ENCODE peak calls at places on chromosomes 16 and 17, in eight cellular contexts. X is Caco-2, M is cardiac fibroblast, J is epithelial cell of esophagus, P is HFF-Myc, L is astrocyte of the spinal cord, S is bronchial epithelial cell, N is lower leg skin. O is an unnamed sample.

GRCh38 chr16:81589975-81590650 is 145.5 kb downstream of the CMIP start:
- DNase-seq in P (no peak), S (no peak), J (no peak), X (no peak), M (no peak), N (no peak), L (no peak), O (no peak)

GRCh38 chr16:12215302-12216105 is 239.0 kb downstream of the SNX29 start:
- DNase-seq in X (no peak), S (no peak), L (no peak), N (no peak), J (no peak), M (no peak), P (no peak), O (no peak)

GRCh38 chr16:23072769-23073549 is 76.3 kb downstream of the USP31 start:
- DNase-seq in L (peak), X (no peak), N (no peak), J (peak), S (peak), M (peak), P (no peak), O (no peak)

GRCh38 chr16:77686385-77686784 is 35.9 kb upstream of the NUDT7 start:
- DNase-seq in N (no peak), L (no peak), M (no peak), X (no peak), S (no peak), J (no peak), P (no peak), O (no peak)

GRCh38 chr16:67406628-67407027 is 9.6 kb downstream of the ZDHHC1 start:
- DNase-seq in N (no peak), P (peak), S (peak), M (peak), L (peak), X (no peak), J (peak), O (no peak)

GRCh38 chr16:11632455-11632921 is 35.8 kb upstream of the SNN start:
- DNase-seq in J (no peak), S (no peak), N (no peak), M (peak), X (peak), L (peak), P (no peak), O (no peak)

GRCh38 chr16:27230562-27230991 is 27.3 kb downstream of the KDM8 start:
- DNase-seq in L (no peak), S (no peak), X (no peak), P (no peak), M (no peak), J (no peak), N (no peak), O (no peak)

GRCh38 chr17:19935169-19935568 is 42.5 kb downstream of the AKAP10 start:
- DNase-seq in P (no peak), X (no peak), S (peak), M (peak), J (peak), N (no peak), L (peak), O (no peak)

GRCh38 chr17:1267471-1267947 is 2.7 kb upstream of the BHLHA9 start:
- DNase-seq in P (no peak), N (no peak), J (peak), S (no peak), X (no peak), M (peak), L (no peak), O (no peak)

GRCh38 chr17:3965123-3965800 is 1.0 kb upstream of the ATP2A3 start:
- DNase-seq in P (no peak), J (peak), X (peak), M (peak), L (no peak), S (no peak), N (peak), O (peak)

GRCh38 chr17:57257213-57257873 is 1.0 kb downstream of the MSI2 start:
- DNase-seq in J (no peak), P (no peak), N (no peak), X (no peak), S (no peak), M (peak), L (no peak), O (no peak)

GRCh38 chr17:55420776-55421178 is 858 bp downstream of the MMD start:
- DNase-seq in N (peak), P (no peak), L (no peak), M (no peak), X (peak), J (no peak), S (no peak), O (peak)

GRCh38 chr17:75009139-75009724 is 3.2 kb upstream of the MRPL58 start:
- DNase-seq in N (no peak), L (no peak), M (no peak), J (peak), X (no peak), P (no peak), S (no peak), O (peak)

GRCh38 chr17:34511265-34511664 is 68.1 kb upstream of the TMEM132E start:
- DNase-seq in N (no peak), M (no peak), J (no peak), S (no peak), L (no peak), X (no peak), P (no peak), O (no peak)

GRCh38 chr16:22969567-22969966 is 155.6 kb downstream of the HS3ST2 start:
- DNase-seq in M (no peak), J (peak), L (no peak), X (no peak), S (peak), N (no peak), P (no peak), O (no peak)

GRCh38 chr17:73334771-73335513 is 23.1 kb upstream of the CDC42EP4 start:
- DNase-seq in L (no peak), P (no peak), S (peak), J (peak), X (no peak), N (no peak), M (no peak), O (no peak)

GRCh38 chr17:64281962-64282752 is 19.1 kb upstream of the TEX2 start:
- DNase-seq in P (peak), L (peak), M (peak), J (peak), X (peak), N (peak), S (peak), O (peak)

GRCh38 chr17:75861927-75862317 is 6.8 kb upstream of the WBP2 start:
- DNase-seq in P (no peak), X (no peak), M (peak), J (no peak), N (peak), L (no peak), S (no peak), O (no peak)

GRCh38 chr17:28599311-28600184 is 723 bp upstream of the SPAG5 start:
- DNase-seq in P (peak), J (peak), M (peak), X (peak), L (peak), N (peak), S (peak), O (peak)

GRCh38 chr17:149897-150575 is 12.7 kb downstream of the SCGB1C2 start:
- DNase-seq in S (no peak), N (no peak), P (no peak), X (peak), J (no peak), L (no peak), M (no peak), O (no peak)

GRCh38 chr17:67467500-67468481 is 90.7 kb downstream of the PITPNC1 start:
- DNase-seq in M (no peak), P (no peak), X (no peak), S (no peak), J (no peak), L (no peak), N (no peak), O (peak)

GRCh38 chr16:1361685-1362360 is 10.1 kb downstream of the GNPTG start:
- DNase-seq in J (no peak), S (no peak), L (no peak), M (no peak), N (no peak), P (no peak), X (no peak), O (no peak)

GRCh38 chr17:68200689-68201424 is 47.0 kb upstream of the AMZ2 start:
- DNase-seq in X (peak), N (no peak), S (peak), L (peak), P (peak), J (peak), M (peak), O (peak)

GRCh38 chr17:1111599-1112443 is 68.0 kb downstream of the ABR start:
- DNase-seq in J (no peak), L (no peak), X (no peak), P (no peak), N (no peak), M (no peak), S (no peak), O (no peak)

GRCh38 chr17:60278237-60278636 is 113.7 kb downstream of the USP32 start:
- DNase-seq in M (no peak), X (no peak), S (no peak), P (no peak), J (no peak), N (no peak), L (no peak), O (no peak)

GRCh38 chr17:67479119-67479517 is 102.0 kb downstream of the PITPNC1 start:
- DNase-seq in X (no peak), P (no peak), J (no peak), M (no peak), N (no peak), S (no peak), L (no peak), O (no peak)

GRCh38 chr17:10059684-10060211 is 138.7 kb downstream of the GAS7 start:
- DNase-seq in J (no peak), P (no peak), X (no peak), L (peak), M (no peak), S (no peak), N (no peak), O (peak)

GRCh38 chr16:57305159-57305811 is 20.8 kb upstream of the PLLP start:
- DNase-seq in M (no peak), X (no peak), S (no peak), L (no peak), N (no peak), J (no peak), P (no peak), O (no peak)

GRCh38 chr17:67993998-67994361 is 2.3 kb downstream of the C17orf58 start:
- DNase-seq in P (no peak), N (no peak), J (no peak), X (no peak), L (no peak), S (no peak), M (no peak), O (no peak)

GRCh38 chr16:27660507-27660906 is 110.6 kb downstream of the KATNIP start:
- DNase-seq in M (no peak), N (no peak), P (no peak), S (no peak), J (no peak), X (no peak), L (no peak), O (no peak)

GRCh38 chr16:68402748-68403040 is 45.6 kb downstream of the SMPD3 start:
- DNase-seq in N (no peak), P (no peak), M (no peak), X (no peak), S (no peak), L (no peak), J (no peak), O (no peak)

GRCh38 chr16:3017806-3018506 is at the start of gene CLDN6:
- DNase-seq in X (no peak), L (no peak), N (no peak), S (no peak), M (no peak), P (no peak), J (no peak), O (peak)

GRCh38 chr16:58118801-58119508 is 10.2 kb downstream of the CFAP20 start:
- DNase-seq in P (no peak), X (no peak), N (no peak), J (no peak), L (no peak), S (no peak), M (no peak), O (no peak)

GRCh38 chr16:17448640-17449638 is 21.8 kb downstream of the XYLT1 start:
- DNase-seq in L (no peak), M (no peak), S (no peak), P (no peak), N (no peak), J (no peak), X (no peak), O (peak)

DNA sequence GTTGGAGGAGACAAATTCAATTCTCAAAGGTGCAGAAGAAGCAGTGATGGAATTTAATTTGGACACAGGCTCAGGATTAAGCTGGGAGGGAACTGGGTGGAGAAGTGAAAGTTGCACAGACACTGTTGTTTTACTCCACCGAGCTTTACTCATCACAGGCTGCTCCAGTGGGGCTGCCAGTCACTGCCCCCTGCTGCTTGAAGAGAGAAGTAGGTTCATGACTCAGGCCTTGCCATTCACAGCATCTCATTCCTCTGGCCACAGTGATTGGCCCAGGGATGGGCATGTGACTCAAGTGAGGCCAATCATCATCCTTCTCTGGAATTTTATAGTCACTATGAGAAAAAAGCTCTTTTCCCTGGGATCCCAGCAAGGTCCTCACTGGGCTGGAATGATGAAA is 11.8 kb downstream of the GNAO1 start:
- DNase-seq in L (peak), X (peak), M (peak), J (peak), N (no peak), S (peak), P (no peak), O (peak)
- TF ChIP-seq CTCF in L (no peak), X (peak), M (peak), J (peak), N (no peak), S (peak), P (peak), O (peak)

DNA sequence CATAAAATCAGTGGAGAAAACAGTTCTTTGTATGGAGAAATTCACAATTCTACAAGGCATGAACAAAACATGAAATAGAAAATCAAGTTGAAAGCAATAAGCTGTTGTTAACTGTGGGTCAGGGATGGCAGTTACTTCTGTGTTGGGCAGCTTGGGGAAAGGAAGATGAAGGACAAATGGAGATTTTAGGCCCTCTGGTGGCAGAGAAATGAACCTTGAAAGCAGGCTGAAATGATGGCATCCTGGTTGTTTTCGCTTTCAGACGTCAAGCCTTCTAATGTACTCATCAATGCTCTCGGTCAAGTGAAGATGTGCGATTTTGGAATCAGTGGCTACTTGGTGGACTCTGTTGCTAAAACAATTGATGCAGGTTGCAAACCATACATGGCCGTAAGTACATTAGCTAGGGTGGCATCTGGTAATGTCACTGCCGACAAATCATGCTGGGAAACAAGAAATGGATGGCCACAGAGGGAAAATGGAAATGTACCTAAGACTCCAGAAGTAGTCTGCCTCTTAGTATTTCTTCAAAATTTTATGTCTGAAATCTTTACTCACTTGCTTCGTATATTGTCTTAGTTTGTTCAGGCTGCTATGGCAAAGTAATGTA is 108.9 kb downstream of the MAP2K6 start:
- DNase-seq in L (peak), P (peak), S (peak), X (peak), J (peak), M (peak), N (no peak), O (peak)
- TF ChIP-seq CTCF in L (peak), P (peak), S (peak), X (peak), J (peak), M (peak), N (no peak), O (peak)

DNA sequence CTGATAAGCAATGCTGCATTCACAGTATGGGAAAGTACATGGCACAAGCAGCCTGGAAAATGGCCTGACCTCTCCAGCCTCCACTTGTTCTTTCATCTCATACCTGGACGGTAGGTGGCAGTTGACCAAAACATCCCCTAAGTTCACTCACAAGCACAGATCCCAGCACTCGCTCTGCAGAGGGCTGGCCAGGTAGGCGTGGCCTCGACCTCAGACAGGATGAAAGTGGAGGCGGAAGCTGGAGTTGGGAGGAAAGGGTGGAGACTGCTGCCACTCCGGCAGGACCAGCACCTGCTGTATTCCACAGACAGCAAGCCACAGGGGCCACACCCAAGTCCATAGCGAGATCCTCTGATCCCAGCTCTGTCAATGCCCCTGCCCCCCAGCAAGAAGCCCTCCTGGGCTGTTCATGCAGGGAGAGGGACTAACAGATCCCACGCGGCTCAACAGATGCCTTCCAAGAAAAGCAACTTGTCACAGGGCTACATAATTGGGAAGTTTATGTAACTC is 31.3 kb downstream of the ZCCHC14 start:
- DNase-seq in L (peak), N (peak), M (peak), S (peak), J (peak), P (no peak), X (peak), O (peak)
- TF ChIP-seq CTCF in L (no peak), N (no peak), M (peak), S (peak), J (peak), P (no peak), X (peak), O (peak)

GRCh38 chr16:70510216-70510615 is 13.1 kb downstream of the COG4 start:
- DNase-seq in J (no peak), N (no peak), P (no peak), M (no peak), S (no peak), X (no peak), L (no peak), O (no peak)

GRCh38 chr16:70511833-70512232 is 11.5 kb downstream of the COG4 start:
- DNase-seq in X (no peak), L (no peak), M (no peak), N (no peak), P (no peak), S (no peak), J (no peak), O (no peak)

GRCh38 chr16:70512456-70512855 is 10.9 kb downstream of the COG4 start:
- DNase-seq in M (peak), L (no peak), P (no peak), X (no peak), S (peak), N (no peak), J (peak), O (no peak)

GRCh38 chr16:70508752-70509151 is 14.6 kb downstream of the COG4 start:
- DNase-seq in X (no peak), S (peak), N (no peak), J (no peak), P (no peak), L (no peak), M (peak), O (no peak)
- TF ChIP-seq CTCF in X (no peak), S (peak), N (no peak), J (peak), P (no peak), L (peak), M (no peak), O (peak)

O was measured in GM13977.